ENCODE peak calls at places on chromosomes 13 and 19, in six cellular contexts. P is thoracic aorta, L is tibial artery, Q is LNCaP clone FGC, Z is nephron progenitor cell, W is left ventricle myocardium inferior. U is an unnamed sample.

GRCh38 chr13:100667894-100668293 is 6.7 kb downstream of the TMTC4 start:
- DNase-seq in Q (no peak), W (no peak), Z (no peak), P (no peak), L (no peak), U (no peak)

GRCh38 chr13:99484405-99484981 is 16.8 kb upstream of the TM9SF2 start:
- DNase-seq in W (no peak), P (no peak), Q (no peak), Z (no peak), L (no peak), U (peak)

GRCh38 chr13:22696433-22696832 is 484.3 kb upstream of the SGCG start:
- DNase-seq in Z (no peak), P (no peak), Q (no peak), L (no peak), W (no peak), U (no peak)

GRCh38 chr13:95044452-95045205 is 256.6 kb downstream of the ABCC4 start:
- DNase-seq in P (no peak), Z (no peak), Q (peak), L (no peak), W (no peak), U (no peak)

GRCh38 chr19:24033962-24034342 is 53.0 kb upstream of the ZNF254 start:
- DNase-seq in Z (peak), P (peak), Q (no peak), L (peak), W (peak), U (peak)

GRCh38 chr13:25756916-25757315 is 294.9 kb downstream of the SHISA2 start:
- DNase-seq in Q (no peak), W (no peak), Z (no peak), L (no peak), P (no peak), U (no peak)

GRCh38 chr19:1383014-1383310 is 745 bp upstream of the NDUFS7 start:
- DNase-seq in P (no peak), L (no peak), Q (no peak), W (no peak), Z (no peak), U (no peak)

GRCh38 chr19:40143612-40144011 is 47.6 kb upstream of the MAP3K10 start:
- DNase-seq in W (peak), L (no peak), Q (no peak), Z (no peak), P (no peak), U (no peak)

GRCh38 chr13:67023088-67023893 is 206.8 kb downstream of the PCDH9 start:
- DNase-seq in Z (no peak), P (no peak), L (no peak), Q (no peak), W (no peak), U (peak)

GRCh38 chr19:43934055-43934984 is 762 bp downstream of the ZNF45 start:
- DNase-seq in Z (no peak), L (no peak), Q (no peak), P (no peak), W (no peak), U (no peak)
- TF ChIP-seq CTCF in Z (no peak), L (no peak), Q (no peak), P (no peak), W (no peak), U (no peak)

GRCh38 chr13:33109801-33110200 is 93.6 kb downstream of the KL start:
- DNase-seq in Z (no peak), P (no peak), Q (no peak), W (no peak), L (no peak), U (no peak)
- TF ChIP-seq CTCF in Z (no peak), P (no peak), Q (peak), W (peak), L (no peak), U (peak)

GRCh38 chr19:43667524-43668405 is 2.2 kb downstream of the PLAUR start:
- DNase-seq in Q (no peak), L (peak), P (no peak), W (peak), Z (peak), U (no peak)

GRCh38 chr19:43660301-43660700 is 9.7 kb downstream of the PLAUR start:
- DNase-seq in L (no peak), Q (no peak), W (no peak), Z (no peak), P (no peak), U (no peak)

GRCh38 chr19:43664008-43664407 is 6.0 kb downstream of the PLAUR start:
- DNase-seq in L (peak), W (no peak), Q (no peak), Z (no peak), P (no peak), U (no peak)

GRCh38 chr19:43658001-43658400 is 12.0 kb downstream of the PLAUR start:
- DNase-seq in W (no peak), P (no peak), Z (no peak), Q (no peak), L (no peak), U (no peak)

GRCh38 chr19:43662487-43662886 is 7.5 kb downstream of the PLAUR start:
- DNase-seq in Q (no peak), P (no peak), W (no peak), L (no peak), Z (no peak), U (no peak)
- TF ChIP-seq CTCF in Q (peak), P (no peak), W (peak), L (no peak), Z (peak), U (peak)

GRCh38 chr19:56547535-56547934 is 8.8 kb downstream of the ZFP28 start:
- DNase-seq in Z (no peak), P (no peak), Q (no peak), W (no peak), L (no peak), U (no peak)
- TF ChIP-seq CTCF in Z (no peak), P (no peak), Q (no peak), W (no peak), L (no peak), U (peak)

DNA sequence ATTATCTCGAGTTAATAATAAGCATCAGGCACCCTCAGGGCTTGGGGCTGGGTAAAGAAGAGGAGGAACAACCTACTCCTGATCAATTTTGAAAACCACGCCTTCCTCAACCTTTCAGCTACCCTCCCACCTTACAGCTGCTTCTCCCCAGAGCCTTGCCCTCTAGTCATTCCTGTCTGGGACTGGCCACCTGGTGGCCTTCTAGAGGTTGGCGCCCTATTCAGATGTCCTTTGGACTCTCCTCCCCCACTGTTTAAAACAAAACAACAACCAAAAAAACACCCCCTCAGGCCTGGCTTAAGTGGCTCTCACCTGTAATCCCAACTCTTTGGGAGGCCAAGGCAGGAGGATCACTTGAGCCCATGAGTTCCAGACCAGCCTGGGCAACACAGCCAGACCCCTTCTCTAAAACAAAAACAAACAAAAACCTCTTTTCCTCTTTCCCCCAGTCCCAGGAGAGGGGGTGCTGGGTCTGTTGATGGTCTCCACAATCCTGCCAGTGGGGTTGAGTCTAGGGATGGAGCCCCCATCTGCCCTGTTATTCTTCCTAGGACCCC is 62.3 kb downstream of the CCDC70 start:
- DNase-seq in L (no peak), W (no peak), P (no peak), Z (no peak), Q (no peak), U (no peak)
- TF ChIP-seq CTCF in L (no peak), W (peak), P (no peak), Z (peak), Q (peak), U (peak)

GRCh38 chr19:19663292-19664120 is at the start of gene ATP13A1:
- DNase-seq in Q (peak), L (peak), Z (peak), P (peak), W (peak), U (peak)
- TF ChIP-seq CTCF in Q (peak), L (no peak), Z (no peak), P (peak), W (peak), U (no peak)

GRCh38 chr19:4030552-4030951 is 23.0 kb downstream of the PIAS4 start:
- DNase-seq in Q (no peak), Z (no peak), L (no peak), W (no peak), P (no peak), U (no peak)
- TF ChIP-seq CTCF in Q (no peak), Z (no peak), L (no peak), W (no peak), P (no peak), U (no peak)

GRCh38 chr19:33333615-33334014 is 31.3 kb upstream of the CEBPA start:
- DNase-seq in L (no peak), Q (no peak), Z (no peak), P (no peak), W (no peak), U (no peak)
- TF ChIP-seq CTCF in L (no peak), Q (no peak), Z (no peak), P (no peak), W (peak), U (no peak)